ENCODE peak calls at places on chromosomes 6 and 20, in seven cellular contexts. M, J, T, V, K, E and B are unnamed samples.
A peak's percentile ranks its signal among the peaks of the same experiment; 100 is the strongest.

GRCh38 chr6:149750136-149750609 is 632 bp downstream of the PCMT1 start:
- DNase-seq in M (peak; percentile 24), J (peak; percentile 92), T (peak; percentile 30), V (peak; percentile 64), K (peak; percentile 31), E (peak; percentile 47), B (no peak)

GRCh38 chr6:124441430-124441829 is 520.8 kb upstream of the RNF217 start:
- DNase-seq in M (no peak), J (no peak), T (no peak), V (no peak), K (no peak), E (no peak), B (no peak)

GRCh38 chr20:34473262-34473883 is 42.8 kb upstream of the DYNLRB1 start:
- DNase-seq in M (peak; percentile 21), J (no peak), T (no peak), V (peak; percentile 30), K (peak; percentile 48), E (peak; percentile 44), B (no peak)

GRCh38 chr6:121858310-121858709 is 422.9 kb downstream of the GJA1 start:
- DNase-seq in M (no peak), J (no peak), T (no peak), V (no peak), K (no peak), E (no peak), B (no peak)

GRCh38 chr6:32666420-32667300 is at the start of gene HLA-DQB1:
- DNase-seq in M (peak; percentile 20), J (no peak), T (no peak), V (no peak), K (peak; percentile 75), E (peak; percentile 1), B (no peak)

GRCh38 chr6:35181933-35182612 is 31.7 kb upstream of the SCUBE3 start:
- DNase-seq in M (no peak), J (no peak), T (peak; percentile 45), V (peak; percentile 46), K (peak; percentile 86), E (peak; percentile 45), B (no peak)

GRCh38 chr6:22249646-22250045 is 47.2 kb downstream of the PRL start:
- DNase-seq in M (no peak), J (no peak), T (no peak), V (no peak), K (no peak), E (no peak), B (no peak)

GRCh38 chr6:95496769-95497426 is 80.4 kb upstream of the MANEA start:
- DNase-seq in M (no peak), J (no peak), T (no peak), V (no peak), K (no peak), E (no peak), B (no peak)

GRCh38 chr6:16657768-16658167 is 103.5 kb downstream of the ATXN1 start:
- DNase-seq in M (no peak), J (no peak), T (no peak), V (no peak), K (no peak), E (no peak), B (no peak)

GRCh38 chr6:26521485-26522391 is 16.4 kb upstream of the HMGN4 start:
- DNase-seq in M (peak; percentile 58), J (peak; percentile 93), T (peak; percentile 75), V (peak; percentile 82), K (no peak), E (peak; percentile 71), B (no peak)

GRCh38 chr6:158819977-158820632 is 937 bp upstream of the EZR start:
- DNase-seq in M (no peak), J (no peak), T (no peak), V (no peak), K (no peak), E (no peak), B (no peak)

GRCh38 chr20:30486103-30486478 is 771.4 kb upstream of the DEFB115 start:
- DNase-seq in M (no peak), J (no peak), T (no peak), V (no peak), K (no peak), E (no peak), B (no peak)

GRCh38 chr6:106630366-106630765 is 988 bp downstream of the QRSL1 start:
- DNase-seq in M (no peak), J (no peak), T (no peak), V (no peak), K (no peak), E (no peak), B (no peak)

GRCh38 chr6:46642928-46643751 is 9.5 kb downstream of the CYP39A1 start:
- DNase-seq in M (no peak), J (no peak), T (no peak), V (no peak), K (no peak), E (no peak), B (no peak)

GRCh38 chr6:103273048-103273447 is 1586.7 kb downstream of the HACE1 start:
- DNase-seq in M (no peak), J (no peak), T (no peak), V (no peak), K (peak; percentile 56), E (no peak), B (no peak)

GRCh38 chr6:166627875-166628849 is 1.1 kb upstream of the RPS6KA2 start:
- DNase-seq in M (peak; percentile 48), J (no peak), T (peak; percentile 76), V (peak; percentile 77), K (no peak), E (peak; percentile 20), B (no peak)

GRCh38 chr6:32110632-32111031 is 1.5 kb upstream of the TNXB start:
- DNase-seq in M (no peak), J (no peak), T (peak; percentile 66), V (peak; percentile 52), K (no peak), E (no peak), B (peak; percentile 72)

DNA sequence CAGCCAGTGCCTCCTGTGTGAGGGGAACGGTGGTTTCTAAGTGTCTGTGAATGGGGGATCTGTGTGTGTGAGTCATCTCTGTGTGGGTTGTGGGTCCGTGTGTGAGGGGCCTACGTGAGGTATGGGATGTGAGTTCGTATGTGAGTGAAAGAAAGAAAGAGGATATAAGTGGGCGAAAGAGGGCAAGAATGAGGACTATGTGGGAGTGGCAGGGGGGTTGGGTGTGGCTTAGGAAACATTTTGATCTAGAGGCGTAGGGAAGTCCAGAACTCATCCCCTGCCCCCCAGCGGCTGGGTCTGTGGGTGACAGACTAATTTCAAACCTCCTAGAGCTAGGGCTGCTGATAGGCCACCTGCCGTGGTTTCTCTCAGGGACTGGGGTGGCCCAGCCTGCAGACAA is 35.5 kb downstream of the DHX35 start:
- DNase-seq in M (no peak), J (no peak), T (no peak), V (no peak), K (no peak), E (no peak), B (no peak)
- TF ChIP-seq POLR2A in M (no peak), J (no peak), T (no peak), V (no peak), K (no peak), E (no peak), B (no peak)

GRCh38 chr6:20001286-20001685 is 164.1 kb downstream of the ID4 start:
- DNase-seq in M (no peak), J (peak; percentile 74), T (no peak), V (no peak), K (no peak), E (no peak), B (no peak)

GRCh38 chr6:19995575-19996257 is 158.5 kb downstream of the ID4 start:
- DNase-seq in M (no peak), J (no peak), T (no peak), V (no peak), K (no peak), E (no peak), B (no peak)

GRCh38 chr6:19999319-20000191 is 162.4 kb downstream of the ID4 start:
- DNase-seq in M (no peak), J (peak; percentile 88), T (no peak), V (no peak), K (peak; percentile 36), E (no peak), B (no peak)

GRCh38 chr6:19994909-19995308 is 157.7 kb downstream of the ID4 start:
- DNase-seq in M (no peak), J (no peak), T (no peak), V (no peak), K (no peak), E (no peak), B (no peak)

GRCh38 chr6:19997104-19997503 is 159.9 kb downstream of the ID4 start:
- DNase-seq in M (no peak), J (no peak), T (no peak), V (no peak), K (no peak), E (no peak), B (no peak)
- TF ChIP-seq POLR2A in M (no peak), J (no peak), T (no peak), V (no peak), K (no peak), E (no peak), B (no peak)

DNA sequence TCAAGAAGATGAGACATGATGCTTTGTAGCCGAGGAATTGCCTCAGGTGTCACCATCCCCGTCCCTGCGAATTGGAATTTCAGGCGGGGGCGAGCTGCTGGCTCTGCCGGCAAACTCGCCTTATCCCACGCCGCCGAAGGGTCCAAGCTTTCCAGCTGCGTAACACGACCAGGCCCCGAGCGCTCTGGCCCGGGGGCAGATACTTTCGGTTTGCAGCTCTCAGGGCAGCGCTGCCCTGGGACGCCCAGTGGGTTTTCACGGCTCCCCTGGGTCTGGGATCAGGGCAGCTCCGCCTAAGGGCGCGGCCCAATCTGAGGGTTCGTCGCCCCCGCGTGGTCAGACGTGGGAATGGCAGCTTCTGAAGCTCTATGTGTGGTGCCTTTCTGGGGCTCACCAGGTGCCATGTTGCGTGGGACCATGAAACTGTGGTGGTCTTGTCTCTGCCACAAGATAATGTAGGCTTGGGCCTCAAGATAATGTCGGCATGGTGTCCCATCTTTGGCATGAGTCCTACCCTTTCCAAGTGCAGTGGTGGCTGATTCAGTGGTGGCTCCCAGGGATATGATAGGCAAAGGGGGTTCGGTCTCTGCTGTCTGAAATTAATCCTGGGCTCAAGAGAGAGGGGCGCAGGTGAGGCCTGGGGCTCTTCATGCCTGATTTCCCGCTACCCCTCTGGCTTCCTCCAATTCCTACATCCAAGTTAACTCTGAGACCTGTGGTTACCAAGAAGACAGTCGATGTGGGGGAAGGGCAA is 21.0 kb downstream of the PIGT start:
- DNase-seq in M (peak; percentile 79), J (peak; percentile 95), T (peak; percentile 94), V (peak; percentile 89), K (peak; percentile 63), E (peak; percentile 90), B (no peak)
- TF ChIP-seq POLR2A in M (no peak), J (no peak), T (no peak), V (peak; percentile 29), K (no peak), E (no peak), B (no peak)

GRCh38 chr6:43172127-43173007 is 1.3 kb downstream of the SRF start:
- DNase-seq in M (peak; percentile 65), J (no peak), T (peak; percentile 39), V (peak; percentile 67), K (no peak), E (no peak), B (no peak)

GRCh38 chr6:43174263-43175112 is 3.4 kb downstream of the SRF start:
- DNase-seq in M (peak; percentile 99), J (peak; percentile 100), T (peak; percentile 97), V (peak; percentile 94), K (peak; percentile 94), E (peak; percentile 98), B (peak; percentile 100)

GRCh38 chr6:43173496-43174262 is 2.6 kb downstream of the SRF start:
- DNase-seq in M (no peak), J (no peak), T (no peak), V (peak; percentile 47), K (no peak), E (no peak), B (no peak)

GRCh38 chr6:43170452-43171283 is at the start of gene SRF:
- DNase-seq in M (peak; percentile 100), J (peak; percentile 100), T (peak; percentile 100), V (peak; percentile 99), K (peak; percentile 98), E (peak; percentile 67), B (peak; percentile 100)

GRCh38 chr6:43171284-43172126 is 436 bp downstream of the SRF start:
- DNase-seq in M (no peak), J (no peak), T (no peak), V (no peak), K (no peak), E (peak; percentile 75), B (no peak)
- TF ChIP-seq POLR2A in M (no peak), J (peak; percentile 70), T (no peak), V (peak; percentile 66), K (peak; percentile 69), E (peak; percentile 58), B (no peak)